ENCODE peak calls at places on chromosomes 7 and 10, in four cellular contexts. K is NCI-H1436, O is NCI-H82, Z is HCEC 1CT. G is an unnamed sample.

GRCh38 chr7:29723599-29723998 is 82.7 kb upstream of the WIPF3 start:
- DNase-seq in K (no peak), O (no peak), Z (peak), G (no peak)

GRCh38 chr7:127824682-127825081 is 172.7 kb downstream of the SND1 start:
- DNase-seq in Z (no peak), O (no peak), K (no peak), G (no peak)

GRCh38 chr10:87659571-87660483 is at the start of gene PAPSS2:
- DNase-seq in O (peak), Z (peak), K (peak), G (peak)

GRCh38 chr10:61719906-61720305 is 57.2 kb downstream of the CABCOCO1 start:
- DNase-seq in O (no peak), Z (no peak), K (no peak), G (no peak)

GRCh38 chr10:86511027-86511865 is 10.3 kb downstream of the WAPL start:
- DNase-seq in K (no peak), O (no peak), Z (no peak), G (no peak)

GRCh38 chr10:4656576-4657194 is 169.3 kb upstream of the AKR1E2 start:
- DNase-seq in K (peak), Z (peak), O (peak), G (peak)

GRCh38 chr10:79007843-79008319 is 60.9 kb upstream of the ZMIZ1 start:
- DNase-seq in Z (peak), O (peak), K (no peak), G (no peak)

GRCh38 chr7:84188811-84189405 is 5.7 kb downstream of the SEMA3A start:
- DNase-seq in K (no peak), O (peak), Z (peak), G (peak)

GRCh38 chr10:5666324-5667220 is at the start of gene ASB13:
- DNase-seq in K (peak), Z (peak), O (peak), G (no peak)

GRCh38 chr10:3747248-3747960 is 37.6 kb downstream of the KLF6 start:
- DNase-seq in Z (no peak), O (peak), K (no peak), G (no peak)

GRCh38 chr10:131775444-131775832 is 125.4 kb upstream of the PPP2R2D start:
- DNase-seq in O (no peak), Z (no peak), K (no peak), G (no peak)

GRCh38 chr7:44853391-44853790 is 5.5 kb upstream of the H2AZ2 start:
- DNase-seq in Z (no peak), O (no peak), K (no peak), G (no peak)

GRCh38 chr10:43372751-43373445 is 1.5 kb downstream of the FXYD4 start:
- DNase-seq in O (peak), K (no peak), Z (no peak), G (no peak)

GRCh38 chr7:155538293-155538692 is 8.1 kb downstream of the CNPY1 start:
- DNase-seq in K (no peak), O (no peak), Z (no peak), G (no peak)

GRCh38 chr10:84308481-84309304 is 19.7 kb upstream of the CCSER2 start:
- DNase-seq in O (no peak), Z (peak), K (peak), G (peak)

GRCh38 chr7:149832332-149833041 is 5.7 kb upstream of the ZNF862 start:
- DNase-seq in O (no peak), Z (no peak), K (no peak), G (no peak)

GRCh38 chr10:69374242-69374641 is 42.5 kb downstream of the TACR2 start:
- DNase-seq in K (no peak), Z (no peak), O (no peak), G (no peak)

GRCh38 chr10:71312840-71313789 is 5.9 kb upstream of the SLC29A3 start:
- DNase-seq in O (peak), K (no peak), Z (peak), G (no peak)

GRCh38 chr10:31896972-31897384 is 31.7 kb downstream of the ARHGAP12 start:
- DNase-seq in K (no peak), O (no peak), Z (peak), G (no peak)

GRCh38 chr7:127258111-127258510 is 5.4 kb upstream of the GRM8 start:
- DNase-seq in Z (no peak), K (no peak), O (no peak), G (no peak)

GRCh38 chr7:55951637-55952351 is at the start of gene MRPS17:
- DNase-seq in K (peak), Z (peak), O (peak), G (peak)

GRCh38 chr10:109972372-109973001 is 35.3 kb upstream of the ADD3 start:
- DNase-seq in O (no peak), K (no peak), Z (no peak), G (no peak)

GRCh38 chr10:124628676-124629021 is 115.5 kb downstream of the FAM53B start:
- DNase-seq in K (no peak), O (no peak), Z (no peak), G (no peak)

GRCh38 chr7:21617513-21617912 is 74.7 kb downstream of the DNAH11 start:
- DNase-seq in O (no peak), Z (no peak), K (no peak), G (no peak)

GRCh38 chr7:45118292-45118691 is 6.8 kb upstream of the TBRG4 start:
- DNase-seq in O (no peak), Z (no peak), K (no peak), G (no peak)

GRCh38 chr10:65231148-65231547 is 1694.7 kb upstream of the LRRTM3 start:
- DNase-seq in K (no peak), O (no peak), Z (no peak), G (no peak)

GRCh38 chr7:114026486-114027089 is 107.8 kb upstream of the PPP1R3A start:
- DNase-seq in O (peak), Z (peak), K (peak), G (peak)

GRCh38 chr7:80145780-80146422 is 11.3 kb downstream of the GNAI1 start:
- DNase-seq in O (no peak), K (no peak), Z (peak), G (no peak)

GRCh38 chr10:90847436-90847835 is 10.4 kb downstream of the HTR7 start:
- DNase-seq in K (no peak), O (no peak), Z (peak), G (no peak)

GRCh38 chr10:100614416-100614815 is 78.7 kb downstream of the HIF1AN start:
- DNase-seq in O (no peak), Z (no peak), K (no peak), G (no peak)

GRCh38 chr10:60114765-60115586 is 208.6 kb upstream of the CCDC6 start:
- DNase-seq in K (peak), Z (peak), O (peak), G (peak)

GRCh38 chr10:112335104-112335840 is 38.6 kb upstream of the ACSL5 start:
- DNase-seq in Z (no peak), O (no peak), K (no peak), G (no peak)

GRCh38 chr7:44538798-44539668 is 2.1 kb downstream of the NPC1L1 start:
- DNase-seq in K (no peak), Z (no peak), O (no peak), G (no peak)

GRCh38 chr7:1455955-1456354 is 3.3 kb downstream of the MICALL2 start:
- DNase-seq in K (no peak), O (no peak), Z (no peak), G (no peak)

GRCh38 chr10:72953687-72954086 is 919 bp downstream of the PLA2G12B start:
- DNase-seq in K (no peak), O (peak), Z (no peak), G (no peak)

G was measured in NCI-H2081.